ENCODE peak calls at places on chromosomes 2 and 18, in five cellular contexts. One of them, this sample, is unnamed.

GRCh38 chr18:47748093-47748796 is 182.2 kb downstream of the SMAD2 start:
- DNase-seq in HepG2: no peak
- DNase-seq in HCT116: no peak
- DNase-seq in K562: no peak
- DNase-seq in H1: no peak
- DNase-seq in this sample: no peak

GRCh38 chr18:36411745-36412168 is 114.2 kb downstream of the FHOD3 start:
- DNase-seq in HepG2: peak
- DNase-seq in K562: peak
- DNase-seq in H1: no peak
- DNase-seq in HCT116: peak
- DNase-seq in this sample: peak

GRCh38 chr18:68221116-68221724 is 493.7 kb downstream of the TMX3 start:
- DNase-seq in HepG2: no peak
- DNase-seq in K562: no peak
- DNase-seq in H1: peak
- DNase-seq in HCT116: no peak
- DNase-seq in this sample: no peak

GRCh38 chr2:120642646-120643045 is 93.0 kb upstream of the GLI2 start:
- DNase-seq in HCT116: no peak
- DNase-seq in HepG2: no peak
- DNase-seq in K562: no peak
- DNase-seq in H1: no peak
- DNase-seq in this sample: no peak

GRCh38 chr2:73172963-73173362 is 29.4 kb upstream of the NOTO start:
- DNase-seq in HCT116: no peak
- DNase-seq in HepG2: no peak
- DNase-seq in K562: no peak
- DNase-seq in H1: no peak
- DNase-seq in this sample: no peak

GRCh38 chr2:53787255-53787910 is 539 bp downstream of the ERLEC1 start:
- DNase-seq in HCT116: no peak
- DNase-seq in K562: no peak
- DNase-seq in HepG2: peak
- DNase-seq in H1: no peak
- DNase-seq in this sample: no peak

GRCh38 chr2:215654177-215654850 is 218.4 kb upstream of the FN1 start:
- DNase-seq in HCT116: no peak
- DNase-seq in K562: no peak
- DNase-seq in HepG2: no peak
- DNase-seq in H1: no peak
- DNase-seq in this sample: no peak

GRCh38 chr18:41936471-41937134 is 18.4 kb upstream of the PIK3C3 start:
- DNase-seq in H1: no peak
- DNase-seq in HepG2: no peak
- DNase-seq in HCT116: no peak
- DNase-seq in K562: no peak
- DNase-seq in this sample: no peak

GRCh38 chr2:46098606-46099005 is 198.6 kb upstream of the EPAS1 start:
- DNase-seq in H1: no peak
- DNase-seq in K562: no peak
- DNase-seq in HCT116: no peak
- DNase-seq in HepG2: peak
- DNase-seq in this sample: no peak

GRCh38 chr2:232139786-232140562 is 178.5 kb downstream of the DIS3L2 start:
- DNase-seq in HepG2: peak
- DNase-seq in K562: no peak
- DNase-seq in HCT116: no peak
- DNase-seq in H1: no peak
- DNase-seq in this sample: no peak

GRCh38 chr2:206936456-206937222 is 2.7 kb upstream of the CPO start:
- DNase-seq in K562: no peak
- DNase-seq in HepG2: no peak
- DNase-seq in H1: no peak
- DNase-seq in HCT116: no peak
- DNase-seq in this sample: no peak

GRCh38 chr2:198615972-198616371 is 811.6 kb downstream of the PLCL1 start:
- DNase-seq in K562: no peak
- DNase-seq in HCT116: no peak
- DNase-seq in HepG2: no peak
- DNase-seq in H1: no peak
- DNase-seq in this sample: no peak

GRCh38 chr2:241620419-241620769 is 16.6 kb downstream of the THAP4 start:
- DNase-seq in HepG2: no peak
- DNase-seq in K562: no peak
- DNase-seq in H1: no peak
- DNase-seq in HCT116: peak
- DNase-seq in this sample: no peak
- TF ChIP-seq ZNF274 in HepG2: no peak
- TF ChIP-seq ZNF274 in K562: no peak
- TF ChIP-seq ZNF274 in H1: no peak
- TF ChIP-seq ZNF274 in HCT116: no peak
- TF ChIP-seq ZNF274 in this sample: no peak

GRCh38 chr2:152054593-152054992 is 44.3 kb downstream of the CACNB4 start:
- DNase-seq in HepG2: no peak
- DNase-seq in K562: no peak
- DNase-seq in HCT116: peak
- DNase-seq in H1: no peak
- DNase-seq in this sample: no peak
- TF ChIP-seq YY1 in HepG2: no peak
- TF ChIP-seq YY1 in K562: no peak
- TF ChIP-seq YY1 in HCT116: no peak
- TF ChIP-seq YY1 in H1: no peak
- TF ChIP-seq YY1 in this sample: no peak

GRCh38 chr2:238851026-238851425 is 3.1 kb downstream of the TWIST2 start:
- DNase-seq in H1: no peak
- DNase-seq in K562: no peak
- DNase-seq in HCT116: no peak
- DNase-seq in HepG2: no peak
- DNase-seq in this sample: no peak

GRCh38 chr2:238851751-238852150 is 3.9 kb downstream of the TWIST2 start:
- DNase-seq in HepG2: no peak
- DNase-seq in K562: no peak
- DNase-seq in HCT116: no peak
- DNase-seq in H1: no peak
- DNase-seq in this sample: no peak

GRCh38 chr2:238848566-238848940 is 668 bp downstream of the TWIST2 start:
- DNase-seq in HepG2: no peak
- DNase-seq in H1: no peak
- DNase-seq in HCT116: no peak
- DNase-seq in K562: no peak
- DNase-seq in this sample: no peak

GRCh38 chr2:238848941-238849853 is 1.3 kb downstream of the TWIST2 start:
- DNase-seq in HepG2: no peak
- DNase-seq in K562: no peak
- DNase-seq in H1: no peak
- DNase-seq in HCT116: no peak
- DNase-seq in this sample: no peak

GRCh38 chr2:238850096-238850495 is 2.2 kb downstream of the TWIST2 start:
- DNase-seq in H1: no peak
- DNase-seq in HepG2: no peak
- DNase-seq in HCT116: no peak
- DNase-seq in K562: no peak
- DNase-seq in this sample: no peak
- H3K4me3 ChIP-seq in H1: peak
- H3K4me3 ChIP-seq in HepG2: no peak
- H3K4me3 ChIP-seq in HCT116: no peak
- H3K4me3 ChIP-seq in K562: no peak
- H3K4me3 ChIP-seq in this sample: no peak

DNA sequence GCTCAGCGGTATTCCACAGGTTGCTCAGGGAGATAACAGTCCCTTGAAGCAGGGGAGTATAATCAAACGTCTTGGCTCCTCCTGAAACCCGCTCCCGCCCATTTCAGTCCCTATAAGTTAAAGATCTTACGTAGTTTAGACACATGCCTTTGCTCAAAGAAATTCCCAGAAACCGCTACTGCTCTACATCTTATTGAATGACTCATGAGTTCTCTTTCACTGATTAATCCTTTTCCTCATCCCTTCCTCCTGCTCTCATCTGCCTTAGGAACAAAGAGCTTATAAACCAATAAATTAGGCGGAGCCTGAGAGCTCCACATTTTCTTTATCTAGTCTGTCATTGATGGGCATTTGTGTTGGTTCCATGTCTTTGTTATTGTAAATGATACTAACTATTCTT is 4.2 kb upstream of the SERPINB4 start:
- DNase-seq in HepG2: no peak
- DNase-seq in K562: no peak
- DNase-seq in H1: no peak
- DNase-seq in HCT116: no peak
- DNase-seq in this sample: no peak
- TF ChIP-seq ZNF274 in HepG2: no peak
- TF ChIP-seq ZNF274 in K562: no peak
- TF ChIP-seq ZNF274 in H1: no peak
- TF ChIP-seq ZNF274 in HCT116: no peak
- TF ChIP-seq ZNF274 in this sample: no peak

GRCh38 chr2:238339814-238340213 is 19.5 kb downstream of the TRAF3IP1 start:
- DNase-seq in H1: no peak
- DNase-seq in HepG2: peak
- DNase-seq in HCT116: no peak
- DNase-seq in K562: no peak
- DNase-seq in this sample: no peak
- TF ChIP-seq YY1 in H1: no peak
- TF ChIP-seq YY1 in HepG2: no peak
- TF ChIP-seq YY1 in HCT116: no peak
- TF ChIP-seq YY1 in K562: no peak
- TF ChIP-seq YY1 in this sample: no peak

GRCh38 chr2:158635961-158636601 is 159.0 kb upstream of the DAPL1 start:
- DNase-seq in HCT116: no peak
- DNase-seq in K562: no peak
- DNase-seq in HepG2: no peak
- DNase-seq in H1: no peak
- DNase-seq in this sample: no peak

GRCh38 chr2:158629116-158629515 is 166.0 kb upstream of the DAPL1 start:
- DNase-seq in H1: no peak
- DNase-seq in K562: no peak
- DNase-seq in HepG2: no peak
- DNase-seq in HCT116: no peak
- DNase-seq in this sample: no peak

GRCh38 chr2:158634627-158635026 is 160.5 kb upstream of the DAPL1 start:
- DNase-seq in HepG2: no peak
- DNase-seq in HCT116: no peak
- DNase-seq in H1: no peak
- DNase-seq in K562: no peak
- DNase-seq in this sample: no peak

GRCh38 chr2:158637357-158637756 is 157.8 kb upstream of the DAPL1 start:
- DNase-seq in H1: no peak
- DNase-seq in HepG2: no peak
- DNase-seq in K562: no peak
- DNase-seq in HCT116: no peak
- DNase-seq in this sample: no peak

GRCh38 chr2:158633261-158633660 is 161.9 kb upstream of the DAPL1 start:
- DNase-seq in H1: no peak
- DNase-seq in HCT116: no peak
- DNase-seq in HepG2: no peak
- DNase-seq in K562: no peak
- DNase-seq in this sample: no peak
- H3K4me3 ChIP-seq in H1: no peak
- H3K4me3 ChIP-seq in HCT116: no peak
- H3K4me3 ChIP-seq in HepG2: no peak
- H3K4me3 ChIP-seq in K562: no peak
- H3K4me3 ChIP-seq in this sample: no peak

This sample was measured in NT2/D1.